ENCODE peak calls at places on chromosomes 11 and 22, in five cellular contexts. One of them, this sample, is unnamed.
A peak's percentile ranks its signal among the peaks of the same experiment; 100 is the strongest.

GRCh38 chr22:47879346-47879745 is 1116.9 kb downstream of the TBC1D22A start:
- DNase-seq in mesendoderm: no peak
- DNase-seq in neuronal stem cell: no peak
- DNase-seq in H9: no peak
- DNase-seq in IMR-90: no peak
- DNase-seq in this sample: no peak

GRCh38 chr11:112885744-112886706 is 75.2 kb upstream of the NCAM1 start:
- DNase-seq in mesendoderm: no peak
- DNase-seq in neuronal stem cell: no peak
- DNase-seq in H9: no peak
- DNase-seq in IMR-90: no peak
- DNase-seq in this sample: no peak

GRCh38 chr11:33178443-33179154 is 17.3 kb upstream of the CSTF3 start:
- DNase-seq in mesendoderm: no peak
- DNase-seq in neuronal stem cell: no peak
- DNase-seq in H9: no peak
- DNase-seq in IMR-90: peak; percentile 75
- DNase-seq in this sample: no peak

GRCh38 chr11:64723117-64723906 is at the start of gene NRXN2:
- DNase-seq in mesendoderm: peak; percentile 88
- DNase-seq in neuronal stem cell: peak; percentile 87
- DNase-seq in H9: peak; percentile 89
- DNase-seq in IMR-90: peak; percentile 70
- DNase-seq in this sample: peak; percentile 97

GRCh38 chr11:72609045-72609444 is 65.2 kb downstream of the PDE2A start:
- DNase-seq in mesendoderm: peak; percentile 49
- DNase-seq in neuronal stem cell: no peak
- DNase-seq in H9: no peak
- DNase-seq in IMR-90: peak; percentile 30
- DNase-seq in this sample: no peak

GRCh38 chr11:93608280-93608862 is 53.1 kb upstream of the CEP295 start:
- DNase-seq in mesendoderm: no peak
- DNase-seq in neuronal stem cell: no peak
- DNase-seq in H9: no peak
- DNase-seq in IMR-90: no peak
- DNase-seq in this sample: no peak

GRCh38 chr22:36331912-36332622 is 55.7 kb downstream of the MYH9 start:
- DNase-seq in mesendoderm: peak; percentile 50
- DNase-seq in neuronal stem cell: no peak
- DNase-seq in H9: no peak
- DNase-seq in IMR-90: peak; percentile 49
- DNase-seq in this sample: no peak

GRCh38 chr11:107271425-107271824 is 186.2 kb downstream of the CWF19L2 start:
- DNase-seq in mesendoderm: no peak
- DNase-seq in neuronal stem cell: no peak
- DNase-seq in H9: no peak
- DNase-seq in IMR-90: no peak
- DNase-seq in this sample: no peak

GRCh38 chr22:32991353-32992115 is 66.6 kb downstream of the SYN3 start:
- DNase-seq in mesendoderm: no peak
- DNase-seq in neuronal stem cell: no peak
- DNase-seq in H9: no peak
- DNase-seq in IMR-90: no peak
- DNase-seq in this sample: no peak

GRCh38 chr11:12116425-12117032 is 6.1 kb downstream of the MICAL2 start:
- DNase-seq in mesendoderm: no peak
- DNase-seq in neuronal stem cell: no peak
- DNase-seq in H9: no peak
- DNase-seq in IMR-90: no peak
- DNase-seq in this sample: no peak

GRCh38 chr11:48081151-48082010 is 101.0 kb downstream of the PTPRJ start:
- DNase-seq in mesendoderm: no peak
- DNase-seq in neuronal stem cell: no peak
- DNase-seq in H9: no peak
- DNase-seq in IMR-90: peak; percentile 59
- DNase-seq in this sample: no peak

GRCh38 chr11:104408630-104409029 is 244.7 kb upstream of the PDGFD start:
- DNase-seq in mesendoderm: no peak
- DNase-seq in neuronal stem cell: no peak
- DNase-seq in H9: no peak
- DNase-seq in IMR-90: no peak
- DNase-seq in this sample: no peak

GRCh38 chr11:83364500-83365059 is 78.4 kb upstream of the CCDC90B start:
- DNase-seq in mesendoderm: peak; percentile 37
- DNase-seq in neuronal stem cell: no peak
- DNase-seq in H9: no peak
- DNase-seq in IMR-90: no peak
- DNase-seq in this sample: no peak

GRCh38 chr11:57095417-57095816 is 86.3 kb upstream of the LRRC55 start:
- DNase-seq in mesendoderm: no peak
- DNase-seq in neuronal stem cell: no peak
- DNase-seq in H9: no peak
- DNase-seq in IMR-90: no peak
- DNase-seq in this sample: no peak

GRCh38 chr11:33311680-33312079 is 54.5 kb downstream of the HIPK3 start:
- DNase-seq in mesendoderm: no peak
- DNase-seq in neuronal stem cell: no peak
- DNase-seq in H9: no peak
- DNase-seq in IMR-90: no peak
- DNase-seq in this sample: no peak

GRCh38 chr11:119474682-119475596 is 52.0 kb upstream of the THY1 start:
- DNase-seq in mesendoderm: peak; percentile 84
- DNase-seq in neuronal stem cell: peak; percentile 76
- DNase-seq in H9: peak; percentile 84
- DNase-seq in IMR-90: peak; percentile 82
- DNase-seq in this sample: no peak

GRCh38 chr11:83709434-83709833 is 423.3 kb upstream of the CCDC90B start:
- DNase-seq in mesendoderm: no peak
- DNase-seq in neuronal stem cell: no peak
- DNase-seq in H9: no peak
- DNase-seq in IMR-90: no peak
- DNase-seq in this sample: no peak

GRCh38 chr22:38653741-38654140 is 2.5 kb downstream of the FAM227A start:
- DNase-seq in mesendoderm: no peak
- DNase-seq in neuronal stem cell: no peak
- DNase-seq in H9: no peak
- DNase-seq in IMR-90: no peak
- DNase-seq in this sample: no peak

GRCh38 chr11:28243057-28243456 is 134.9 kb downstream of the METTL15 start:
- DNase-seq in mesendoderm: no peak
- DNase-seq in neuronal stem cell: no peak
- DNase-seq in H9: no peak
- DNase-seq in IMR-90: no peak
- DNase-seq in this sample: no peak

GRCh38 chr11:94792453-94792852 is 24.3 kb downstream of the AMOTL1 start:
- DNase-seq in mesendoderm: no peak
- DNase-seq in neuronal stem cell: no peak
- DNase-seq in H9: no peak
- DNase-seq in IMR-90: no peak
- DNase-seq in this sample: no peak

DNA sequence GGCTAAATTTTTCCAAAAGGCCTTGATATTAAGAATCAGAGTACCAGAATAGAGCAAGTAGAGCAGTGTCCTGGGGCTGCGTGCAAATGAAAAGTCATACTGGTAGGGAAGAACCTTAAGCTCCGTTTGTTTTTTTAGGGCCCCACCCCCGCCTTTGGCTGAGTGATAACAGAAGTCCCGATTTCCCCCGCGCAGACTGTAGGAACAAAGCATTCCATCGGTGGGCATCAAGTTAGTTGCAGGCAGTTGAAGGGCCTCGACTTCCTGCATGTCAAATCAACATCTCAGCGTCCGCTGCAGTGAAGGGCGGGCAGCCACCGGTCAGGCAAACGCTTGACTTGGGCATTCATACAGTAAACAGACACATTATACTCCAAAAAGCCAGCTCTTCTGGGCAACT is 11.8 kb downstream of the LRP4 start:
- DNase-seq in mesendoderm: peak; percentile 81
- DNase-seq in neuronal stem cell: no peak
- DNase-seq in H9: peak; percentile 71
- DNase-seq in IMR-90: peak; percentile 52
- DNase-seq in this sample: peak; percentile 41
- H2BK5ac ChIP-seq in mesendoderm: peak overlapping the region; percentile 27
- H2BK5ac ChIP-seq in neuronal stem cell: no peak overlapping the region
- H2BK5ac ChIP-seq in H9: no peak overlapping the region
- H2BK5ac ChIP-seq in IMR-90: no peak overlapping the region
- H2BK5ac ChIP-seq in this sample: no peak overlapping the region

DNA sequence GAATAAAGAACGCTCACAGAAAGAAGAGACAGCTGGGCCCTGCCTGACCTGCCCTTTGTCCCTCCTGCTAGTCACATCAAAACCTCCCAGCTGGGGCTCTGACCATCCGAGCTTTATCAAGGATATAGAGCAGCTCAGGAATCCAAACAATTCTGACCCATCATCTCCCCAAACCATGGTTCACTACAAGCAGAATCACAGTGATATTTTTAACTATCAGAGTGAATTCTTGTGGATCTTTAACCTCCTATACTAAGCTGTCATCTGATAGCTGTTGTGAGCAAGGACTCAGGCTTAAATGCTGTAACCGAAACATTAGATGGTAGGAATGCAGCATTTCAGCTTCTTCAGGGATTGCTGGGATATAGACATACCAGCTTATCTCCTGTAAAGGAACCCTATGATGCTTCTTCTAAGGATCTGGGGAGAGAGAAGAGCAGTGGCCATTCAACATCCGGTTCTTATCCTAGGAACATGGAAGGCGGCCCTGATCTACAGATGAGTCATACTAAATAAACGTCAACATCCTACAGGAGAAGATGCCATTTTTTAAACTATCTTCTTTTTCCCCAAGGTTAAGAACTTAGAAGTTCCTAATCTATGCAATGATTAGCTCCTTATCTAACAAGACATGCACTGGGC is 84.7 kb upstream of the AKIP1 start:
- DNase-seq in mesendoderm: peak; percentile 95
- DNase-seq in neuronal stem cell: no peak
- DNase-seq in H9: peak; percentile 59
- DNase-seq in IMR-90: peak; percentile 95
- DNase-seq in this sample: no peak
- H2BK5ac ChIP-seq in mesendoderm: no peak overlapping the region
- H2BK5ac ChIP-seq in neuronal stem cell: no peak overlapping the region
- H2BK5ac ChIP-seq in H9: no peak overlapping the region
- H2BK5ac ChIP-seq in IMR-90: peak overlapping the region; percentile 99
- H2BK5ac ChIP-seq in this sample: no peak overlapping the region

DNA sequence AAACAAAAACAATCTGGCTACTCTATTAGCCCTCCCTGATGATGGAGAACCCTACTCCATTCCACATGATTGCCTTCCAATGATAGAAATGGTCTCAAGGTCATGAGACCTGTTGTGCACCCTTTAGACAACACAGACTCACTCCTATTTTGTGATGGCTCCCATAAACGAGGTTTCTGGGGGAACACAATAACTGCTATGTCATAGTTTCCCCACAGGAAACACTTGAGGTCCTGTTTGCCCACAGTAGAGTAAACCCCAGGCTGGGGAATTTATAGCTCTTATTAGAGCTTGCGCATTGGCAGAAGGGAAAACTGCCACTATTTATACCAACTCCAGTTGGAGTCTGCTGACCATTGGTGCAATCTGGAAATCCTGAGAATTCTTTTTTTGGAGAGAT is 28.7 kb downstream of the MIF start:
- DNase-seq in mesendoderm: no peak
- DNase-seq in neuronal stem cell: no peak
- DNase-seq in H9: no peak
- DNase-seq in IMR-90: no peak
- DNase-seq in this sample: no peak
- H2BK5ac ChIP-seq in mesendoderm: no peak overlapping the region
- H2BK5ac ChIP-seq in neuronal stem cell: no peak overlapping the region
- H2BK5ac ChIP-seq in H9: no peak overlapping the region
- H2BK5ac ChIP-seq in IMR-90: no peak overlapping the region
- H2BK5ac ChIP-seq in this sample: no peak overlapping the region

GRCh38 chr11:74849525-74850391 is 99.1 kb downstream of the XRRA1 start:
- DNase-seq in mesendoderm: peak; percentile 92
- DNase-seq in neuronal stem cell: peak; percentile 17
- DNase-seq in H9: peak; percentile 81
- DNase-seq in IMR-90: peak; percentile 84
- DNase-seq in this sample: peak; percentile 62

GRCh38 chr11:74846770-74847169 is 98.1 kb downstream of the RNF169 start:
- DNase-seq in mesendoderm: no peak
- DNase-seq in neuronal stem cell: no peak
- DNase-seq in H9: no peak
- DNase-seq in IMR-90: no peak
- DNase-seq in this sample: no peak

GRCh38 chr11:74844865-74845264 is 96.2 kb downstream of the RNF169 start:
- DNase-seq in mesendoderm: no peak
- DNase-seq in neuronal stem cell: no peak
- DNase-seq in H9: no peak
- DNase-seq in IMR-90: no peak
- DNase-seq in this sample: no peak

GRCh38 chr11:74845978-74846517 is 97.4 kb downstream of the RNF169 start:
- DNase-seq in mesendoderm: no peak
- DNase-seq in neuronal stem cell: no peak
- DNase-seq in H9: no peak
- DNase-seq in IMR-90: no peak
- DNase-seq in this sample: no peak

DNA sequence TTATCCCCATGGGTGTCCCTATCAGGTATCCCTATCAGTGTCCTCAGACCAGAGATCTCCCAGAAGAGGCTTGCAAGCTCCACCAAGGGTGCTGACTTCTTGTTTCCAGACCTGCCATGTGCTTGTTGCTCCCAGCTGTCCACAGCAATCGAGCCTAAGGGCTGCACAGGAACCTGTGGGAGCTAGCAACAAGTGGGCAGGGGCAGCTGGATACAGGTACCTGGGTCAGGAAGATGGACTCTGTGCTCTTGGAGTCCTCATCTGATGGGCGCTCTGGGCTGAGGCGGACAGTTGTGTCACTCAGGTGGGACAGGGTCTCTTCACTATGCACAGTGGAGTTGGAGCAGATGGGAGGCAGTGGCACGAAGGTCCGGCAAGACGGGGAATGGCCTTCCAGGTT is 99.2 kb downstream of the RNF169 start:
- DNase-seq in mesendoderm: no peak
- DNase-seq in neuronal stem cell: no peak
- DNase-seq in H9: no peak
- DNase-seq in IMR-90: no peak
- DNase-seq in this sample: no peak
- H2BK5ac ChIP-seq in mesendoderm: no peak overlapping the region
- H2BK5ac ChIP-seq in neuronal stem cell: no peak overlapping the region
- H2BK5ac ChIP-seq in H9: no peak overlapping the region
- H2BK5ac ChIP-seq in IMR-90: no peak overlapping the region
- H2BK5ac ChIP-seq in this sample: no peak overlapping the region

GRCh38 chr11:67630943-67631331 is 1.2 kb upstream of the NUDT8 start:
- DNase-seq in mesendoderm: no peak
- DNase-seq in neuronal stem cell: no peak
- DNase-seq in H9: no peak
- DNase-seq in IMR-90: no peak
- DNase-seq in this sample: no peak
- H2BK5ac ChIP-seq in mesendoderm: no peak overlapping the region
- H2BK5ac ChIP-seq in neuronal stem cell: peak overlapping the region; percentile 98
- H2BK5ac ChIP-seq in H9: no peak overlapping the region
- H2BK5ac ChIP-seq in IMR-90: no peak overlapping the region
- H2BK5ac ChIP-seq in this sample: peak overlapping the region; percentile 40